ENCODE peak calls at places on chromosomes 4 and X, in eight cellular contexts. P is HFFc6, V is AG04450, K is GM12865, X is H9, M is progenitor cell of endocrine pancreas, O is AG10803, F is fibroblast of mammary gland. L is an unnamed sample.

GRCh38 chr4:144685916-144686315 is 40.0 kb downstream of the HHIP start:
- DNase-seq in V (no peak), X (no peak), O (no peak), P (no peak), M (no peak), F (no peak), K (no peak), L (no peak)

GRCh38 chr4:183388777-183389176 is 55.7 kb upstream of the CDKN2AIP start:
- DNase-seq in P (no peak), O (no peak), X (no peak), M (no peak), F (no peak), V (no peak), K (no peak), L (no peak)

GRCh38 chr4:159312236-159312635 is 209.4 kb downstream of the RAPGEF2 start:
- DNase-seq in V (no peak), X (no peak), K (peak), O (no peak), F (no peak), M (no peak), P (no peak), L (no peak)

GRCh38 chrX:116872931-116873330 is 410.2 kb upstream of the CT83 start:
- DNase-seq in O (peak), V (no peak), P (no peak), M (no peak), K (no peak), X (no peak), F (peak), L (no peak)

GRCh38 chr4:72084587-72085011 is 52.8 kb downstream of the NPFFR2 start:
- DNase-seq in P (no peak), V (no peak), F (no peak), X (no peak), M (no peak), K (no peak), O (peak), L (no peak)

GRCh38 chr4:142563682-142564291 is 282.3 kb downstream of the INPP4B start:
- DNase-seq in P (no peak), K (peak), M (no peak), F (peak), O (no peak), X (no peak), V (no peak), L (no peak)

GRCh38 chr4:128675083-128675482 is 134.4 kb upstream of the JADE1 start:
- DNase-seq in V (no peak), F (no peak), P (no peak), M (no peak), O (no peak), X (no peak), K (peak), L (no peak)

GRCh38 chr4:151960449-151961246 is 199.8 kb upstream of the GATB start:
- DNase-seq in P (no peak), V (no peak), F (no peak), X (no peak), O (no peak), M (no peak), K (no peak), L (no peak)

GRCh38 chr4:2297606-2298517 is 36.0 kb upstream of the MXD4 start:
- DNase-seq in F (no peak), P (no peak), X (no peak), V (no peak), M (no peak), K (peak), O (no peak), L (no peak)

GRCh38 chrX:139766545-139766983 is 58.6 kb upstream of the MCF2 start:
- DNase-seq in X (no peak), F (no peak), P (no peak), O (no peak), V (no peak), K (peak), M (no peak), L (no peak)

GRCh38 chr4:82898322-82899243 is 2.0 kb upstream of the THAP9 start:
- DNase-seq in V (peak), F (peak), P (peak), K (peak), M (no peak), O (peak), X (no peak), L (no peak)

GRCh38 chr4:140106277-140106842 is 47.6 kb downstream of the MAML3 start:
- DNase-seq in P (no peak), F (no peak), M (no peak), K (no peak), V (no peak), X (no peak), O (no peak), L (no peak)
- TF ChIP-seq CTCF in P (no peak), F (no peak), M (no peak), K (no peak), V (no peak), X (no peak), O (no peak), L (no peak)

GRCh38 chr4:22045051-22045450 is 96.5 kb upstream of the KCNIP4 start:
- DNase-seq in P (no peak), K (no peak), O (no peak), F (no peak), X (no peak), M (no peak), V (no peak), L (no peak)
- TF ChIP-seq CTCF in P (no peak), K (no peak), O (no peak), F (no peak), X (no peak), M (no peak), V (no peak), L (no peak)

DNA sequence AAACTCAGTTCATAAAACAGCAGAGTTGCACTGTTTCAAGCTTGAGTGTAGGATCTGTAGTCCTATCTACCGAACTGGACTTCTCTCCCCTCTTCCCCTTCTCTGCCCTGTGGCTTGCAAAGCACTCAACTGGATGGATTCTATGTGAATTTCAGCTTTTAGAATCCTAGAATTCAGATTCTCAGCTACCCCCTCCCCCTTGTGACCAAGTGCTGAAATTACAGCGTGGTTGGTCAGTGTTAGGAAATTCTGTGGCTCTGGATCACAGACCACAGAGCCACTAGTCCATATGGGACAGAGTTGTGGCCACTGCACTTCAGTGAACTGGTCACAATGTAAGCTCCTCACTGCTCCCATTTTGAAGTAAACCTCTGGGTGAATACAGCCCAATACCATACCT is 64.6 kb upstream of the TRPC5 start:
- DNase-seq in P (no peak), O (peak), M (peak), X (peak), F (peak), V (no peak), K (peak), L (peak)
- TF ChIP-seq CTCF in P (no peak), O (peak), M (peak), X (peak), F (peak), V (peak), K (peak), L (peak)

GRCh38 chr4:185718578-185719492 is 93.2 kb downstream of the SORBS2 start:
- DNase-seq in K (no peak), M (no peak), V (no peak), P (no peak), F (no peak), X (no peak), O (no peak), L (no peak)
- TF ChIP-seq CTCF in K (no peak), M (no peak), V (no peak), P (no peak), F (no peak), X (no peak), O (no peak), L (no peak)

GRCh38 chrX:71095971-71096701 is 485 bp downstream of the FOXO4 start:
- DNase-seq in V (no peak), O (no peak), K (peak), X (no peak), P (no peak), F (peak), M (no peak), L (peak)

GRCh38 chrX:71096702-71097032 is 1.0 kb downstream of the FOXO4 start:
- DNase-seq in X (no peak), M (no peak), O (no peak), F (no peak), V (no peak), K (no peak), P (no peak), L (no peak)

GRCh38 chrX:71099736-71100135 is 4.1 kb downstream of the FOXO4 start:
- DNase-seq in O (no peak), X (peak), K (no peak), V (no peak), M (no peak), F (no peak), P (no peak), L (no peak)

GRCh38 chrX:71098951-71099506 is 3.4 kb downstream of the FOXO4 start:
- DNase-seq in F (no peak), X (peak), V (no peak), O (no peak), M (no peak), P (no peak), K (no peak), L (no peak)

DNA sequence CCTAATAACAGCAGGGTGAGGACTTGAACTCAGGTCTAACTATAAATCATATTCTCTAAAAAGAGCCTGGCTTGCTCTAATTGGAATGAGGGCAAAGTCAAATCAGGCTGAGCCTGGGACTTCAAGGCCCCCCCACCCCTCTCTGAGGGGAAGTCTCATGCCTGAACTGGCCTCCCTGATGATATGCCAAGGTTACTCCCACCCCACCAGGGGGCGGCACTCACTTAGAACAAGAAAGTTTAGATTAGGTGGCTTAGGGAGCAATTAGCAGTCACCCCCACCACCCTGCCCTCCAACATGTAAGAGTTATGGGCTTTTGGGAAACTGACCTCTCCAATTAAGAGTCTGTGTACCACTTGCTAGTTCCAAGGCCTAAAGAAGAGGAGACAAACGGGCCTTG is 2.7 kb downstream of the FOXO4 start:
- DNase-seq in F (peak), V (no peak), O (peak), M (no peak), P (no peak), X (no peak), K (peak), L (peak)
- TF ChIP-seq CTCF in F (peak), V (peak), O (peak), M (peak), P (peak), X (peak), K (peak), L (peak)

DNA sequence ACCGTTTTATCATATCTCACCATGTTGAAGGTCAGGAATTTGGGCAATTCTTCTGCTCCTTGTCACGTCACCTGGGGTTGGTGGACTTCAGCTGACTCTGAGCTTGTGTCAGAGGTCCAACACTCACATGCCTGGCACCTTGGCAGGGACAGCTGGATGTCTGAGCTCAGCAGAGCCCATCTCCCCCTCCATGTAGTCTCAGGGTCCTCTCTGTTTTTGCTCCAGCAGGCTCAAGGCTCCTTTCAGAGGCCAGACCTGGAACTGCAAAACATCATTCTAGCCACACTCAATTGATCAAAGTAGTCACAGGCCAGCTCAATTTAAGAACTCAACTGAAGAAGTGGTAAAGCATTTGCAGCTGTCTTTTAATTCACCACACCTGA is 45.4 kb downstream of the EDNRA start:
- DNase-seq in F (no peak), O (no peak), V (no peak), M (no peak), X (peak), K (peak), P (no peak), L (no peak)
- TF ChIP-seq CTCF in F (no peak), O (no peak), V (no peak), M (no peak), X (peak), K (peak), P (peak), L (no peak)

GRCh38 chrX:23100826-23101225 is 101.1 kb downstream of the DDX53 start:
- DNase-seq in P (no peak), O (no peak), F (no peak), K (no peak), M (no peak), V (no peak), X (no peak), L (no peak)

DNA sequence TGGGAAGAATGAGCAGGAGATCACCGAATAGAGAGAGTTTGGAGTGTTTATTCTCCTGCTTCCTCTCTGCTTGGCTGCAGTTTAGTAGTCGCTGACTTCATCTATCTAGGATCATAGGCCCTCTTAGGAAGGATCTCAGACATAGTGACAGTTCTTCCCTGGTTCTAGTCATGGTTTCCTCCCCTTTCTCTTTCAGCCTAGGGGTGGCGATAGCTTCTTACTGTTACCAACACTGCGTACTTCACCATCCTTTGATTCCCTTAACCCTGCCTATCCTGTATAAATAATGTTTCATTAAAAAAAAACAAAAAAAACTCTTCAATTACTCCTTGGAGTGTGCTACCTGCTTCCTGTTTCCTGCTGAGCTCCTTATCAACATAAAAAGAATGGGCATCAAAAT is 103.8 kb downstream of the DDX53 start:
- DNase-seq in F (no peak), O (no peak), X (no peak), V (no peak), P (no peak), M (no peak), K (no peak), L (no peak)
- TF ChIP-seq CTCF in F (no peak), O (no peak), X (peak), V (no peak), P (no peak), M (no peak), K (no peak), L (no peak)

GRCh38 chr4:186037182-186037581 is 31.8 kb upstream of the TLR3 start:
- DNase-seq in O (no peak), P (no peak), F (no peak), K (no peak), X (no peak), V (no peak), M (no peak), L (no peak)
- TF ChIP-seq CTCF in O (no peak), P (no peak), F (no peak), K (no peak), X (no peak), V (no peak), M (no peak), L (no peak)

DNA sequence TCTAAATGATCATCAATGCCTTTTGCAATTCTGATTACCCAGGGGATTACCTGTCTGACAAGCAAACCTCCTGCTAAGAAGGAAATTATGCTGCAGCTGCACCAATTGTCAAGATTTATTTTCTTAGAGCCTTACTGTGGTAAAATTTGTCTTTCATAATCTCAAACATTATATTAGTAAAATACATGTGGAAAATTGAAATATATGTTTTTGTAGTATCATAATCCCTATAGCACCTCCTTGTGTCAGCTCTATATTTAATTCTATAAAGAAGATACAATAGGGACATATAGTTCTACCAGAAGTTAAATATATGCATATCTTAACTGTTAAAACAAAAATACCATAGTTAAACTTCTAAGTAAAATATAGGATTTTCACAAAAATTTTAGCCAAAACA is 655.6 kb upstream of the PCDH10 start:
- DNase-seq in X (no peak), F (no peak), K (no peak), V (no peak), O (no peak), P (no peak), M (no peak), L (no peak)
- TF ChIP-seq CTCF in X (peak), F (no peak), K (no peak), V (no peak), O (no peak), P (peak), M (no peak), L (no peak)

L was measured in glutamatergic neuron.